ENCODE peak calls at places on chromosomes 6 and 20, in nine cellular contexts. One of them, this sample, is unnamed.

GRCh38 chr6:36479256-36479655 is 36.5 kb downstream of the KCTD20 start:
- DNase-seq in tibial nerve: no peak
- DNase-seq in A549: no peak
- DNase-seq in HepG2: no peak
- DNase-seq in ovary: no peak
- DNase-seq in transverse colon: no peak
- DNase-seq in GM12878: no peak
- DNase-seq in sigmoid colon: no peak
- DNase-seq in suprapubic skin: no peak
- DNase-seq in this sample: no peak

GRCh38 chr6:21026576-21027273 is 492.5 kb downstream of the CDKAL1 start:
- DNase-seq in tibial nerve: no peak
- DNase-seq in A549: no peak
- DNase-seq in HepG2: no peak
- DNase-seq in ovary: no peak
- DNase-seq in transverse colon: no peak
- DNase-seq in GM12878: no peak
- DNase-seq in sigmoid colon: no peak
- DNase-seq in suprapubic skin: no peak
- DNase-seq in this sample: no peak

GRCh38 chr6:41551086-41551702 is 5.0 kb downstream of the FOXP4 start:
- DNase-seq in tibial nerve: no peak
- DNase-seq in A549: no peak
- DNase-seq in HepG2: no peak
- DNase-seq in ovary: no peak
- DNase-seq in transverse colon: no peak
- DNase-seq in GM12878: no peak
- DNase-seq in sigmoid colon: no peak
- DNase-seq in suprapubic skin: no peak
- DNase-seq in this sample: peak

GRCh38 chr6:147238164-147238563 is 33.9 kb downstream of the STXBP5 start:
- DNase-seq in tibial nerve: no peak
- DNase-seq in A549: no peak
- DNase-seq in HepG2: no peak
- DNase-seq in ovary: no peak
- DNase-seq in transverse colon: no peak
- DNase-seq in GM12878: no peak
- DNase-seq in sigmoid colon: no peak
- DNase-seq in suprapubic skin: no peak
- DNase-seq in this sample: no peak

GRCh38 chr6:44041461-44042260 is 85.6 kb downstream of the MRPL14 start:
- DNase-seq in tibial nerve: no peak
- DNase-seq in A549: peak
- DNase-seq in HepG2: no peak
- DNase-seq in ovary: no peak
- DNase-seq in transverse colon: peak
- DNase-seq in GM12878: no peak
- DNase-seq in sigmoid colon: peak
- DNase-seq in suprapubic skin: peak
- DNase-seq in this sample: no peak

GRCh38 chr6:142903806-142904205 is 41.2 kb downstream of the HIVEP2 start:
- DNase-seq in tibial nerve: no peak
- DNase-seq in A549: no peak
- DNase-seq in HepG2: no peak
- DNase-seq in ovary: no peak
- DNase-seq in transverse colon: no peak
- DNase-seq in GM12878: no peak
- DNase-seq in sigmoid colon: no peak
- DNase-seq in suprapubic skin: no peak
- DNase-seq in this sample: no peak

GRCh38 chr20:53677447-53678314 is 84.0 kb upstream of the ZNF217 start:
- DNase-seq in tibial nerve: peak
- DNase-seq in A549: peak
- DNase-seq in HepG2: peak
- DNase-seq in ovary: no peak
- DNase-seq in transverse colon: peak
- DNase-seq in GM12878: no peak
- DNase-seq in sigmoid colon: no peak
- DNase-seq in suprapubic skin: no peak
- DNase-seq in this sample: peak

GRCh38 chr20:2694519-2694918 is 1.9 kb downstream of the EBF4 start:
- DNase-seq in tibial nerve: no peak
- DNase-seq in A549: no peak
- DNase-seq in HepG2: no peak
- DNase-seq in ovary: no peak
- DNase-seq in transverse colon: no peak
- DNase-seq in GM12878: no peak
- DNase-seq in sigmoid colon: peak
- DNase-seq in suprapubic skin: peak
- DNase-seq in this sample: no peak

GRCh38 chr6:18022398-18023231 is 35.2 kb upstream of the KIF13A start:
- DNase-seq in tibial nerve: no peak
- DNase-seq in A549: peak
- DNase-seq in HepG2: no peak
- DNase-seq in ovary: no peak
- DNase-seq in transverse colon: no peak
- DNase-seq in GM12878: no peak
- DNase-seq in sigmoid colon: no peak
- DNase-seq in suprapubic skin: no peak
- DNase-seq in this sample: no peak

GRCh38 chr6:133757330-133757729 is 131.6 kb upstream of the TCF21 start:
- DNase-seq in tibial nerve: no peak
- DNase-seq in A549: no peak
- DNase-seq in HepG2: no peak
- DNase-seq in ovary: no peak
- DNase-seq in transverse colon: no peak
- DNase-seq in GM12878: no peak
- DNase-seq in sigmoid colon: no peak
- DNase-seq in suprapubic skin: no peak
- DNase-seq in this sample: no peak

GRCh38 chr20:59381658-59382057 is 81.2 kb downstream of the EDN3 start:
- DNase-seq in tibial nerve: no peak
- DNase-seq in A549: no peak
- DNase-seq in HepG2: no peak
- DNase-seq in ovary: no peak
- DNase-seq in transverse colon: no peak
- DNase-seq in GM12878: no peak
- DNase-seq in sigmoid colon: no peak
- DNase-seq in suprapubic skin: no peak
- DNase-seq in this sample: no peak

GRCh38 chr20:62266340-62266739 is 28.0 kb downstream of the OSBPL2 start:
- DNase-seq in tibial nerve: no peak
- DNase-seq in A549: peak
- DNase-seq in HepG2: peak
- DNase-seq in ovary: no peak
- DNase-seq in transverse colon: no peak
- DNase-seq in GM12878: no peak
- DNase-seq in sigmoid colon: no peak
- DNase-seq in suprapubic skin: no peak
- DNase-seq in this sample: no peak

GRCh38 chr6:151379933-151380847 is 11.2 kb downstream of the ZBTB2 start:
- DNase-seq in tibial nerve: no peak
- DNase-seq in A549: no peak
- DNase-seq in HepG2: no peak
- DNase-seq in ovary: no peak
- DNase-seq in transverse colon: no peak
- DNase-seq in GM12878: no peak
- DNase-seq in sigmoid colon: no peak
- DNase-seq in suprapubic skin: no peak
- DNase-seq in this sample: no peak

DNA sequence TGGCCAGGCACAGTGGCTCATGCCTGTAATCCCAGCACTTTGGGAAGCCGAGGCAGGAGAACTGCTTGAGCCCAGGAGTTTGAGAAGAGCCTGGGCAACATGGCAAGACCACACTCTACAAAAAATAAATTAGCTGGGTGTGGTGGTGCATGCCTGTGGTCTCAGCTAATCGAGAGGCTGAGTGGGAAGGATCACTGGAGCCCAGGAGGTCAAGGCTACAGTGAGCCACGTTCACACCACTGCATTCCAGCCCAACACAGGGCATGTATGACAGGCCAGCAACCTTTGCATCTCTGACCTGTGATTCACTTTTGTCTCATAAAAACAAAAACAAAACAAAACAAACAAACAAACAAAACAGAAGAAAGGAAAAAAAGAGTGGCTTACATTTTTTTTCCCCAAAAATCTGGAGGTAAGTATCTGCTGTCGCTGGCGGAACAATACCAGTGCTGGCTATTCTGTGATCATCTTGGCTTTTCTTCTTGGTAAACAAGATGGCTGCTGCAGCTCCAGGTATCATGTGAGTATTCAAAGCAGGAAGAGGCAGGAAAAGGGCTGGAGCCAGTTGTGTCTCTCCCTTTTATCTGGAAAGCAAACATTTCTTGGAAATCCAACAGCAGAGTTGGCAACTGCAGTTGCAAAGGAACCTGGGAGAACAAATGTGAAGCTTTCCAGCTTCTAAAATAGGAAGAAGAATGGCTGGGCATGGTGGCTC is 40.4 kb upstream of the ZMYND8 start:
- DNase-seq in tibial nerve: no peak
- DNase-seq in A549: peak
- DNase-seq in HepG2: peak
- DNase-seq in ovary: no peak
- DNase-seq in transverse colon: no peak
- DNase-seq in GM12878: no peak
- DNase-seq in sigmoid colon: no peak
- DNase-seq in suprapubic skin: no peak
- DNase-seq in this sample: no peak
- TF ChIP-seq POLR2A in tibial nerve: no peak
- TF ChIP-seq POLR2A in A549: no peak
- TF ChIP-seq POLR2A in HepG2: no peak
- TF ChIP-seq POLR2A in ovary: no peak
- TF ChIP-seq POLR2A in transverse colon: no peak
- TF ChIP-seq POLR2A in GM12878: no peak
- TF ChIP-seq POLR2A in sigmoid colon: no peak
- TF ChIP-seq POLR2A in suprapubic skin: no peak
- TF ChIP-seq POLR2A in this sample: no peak

DNA sequence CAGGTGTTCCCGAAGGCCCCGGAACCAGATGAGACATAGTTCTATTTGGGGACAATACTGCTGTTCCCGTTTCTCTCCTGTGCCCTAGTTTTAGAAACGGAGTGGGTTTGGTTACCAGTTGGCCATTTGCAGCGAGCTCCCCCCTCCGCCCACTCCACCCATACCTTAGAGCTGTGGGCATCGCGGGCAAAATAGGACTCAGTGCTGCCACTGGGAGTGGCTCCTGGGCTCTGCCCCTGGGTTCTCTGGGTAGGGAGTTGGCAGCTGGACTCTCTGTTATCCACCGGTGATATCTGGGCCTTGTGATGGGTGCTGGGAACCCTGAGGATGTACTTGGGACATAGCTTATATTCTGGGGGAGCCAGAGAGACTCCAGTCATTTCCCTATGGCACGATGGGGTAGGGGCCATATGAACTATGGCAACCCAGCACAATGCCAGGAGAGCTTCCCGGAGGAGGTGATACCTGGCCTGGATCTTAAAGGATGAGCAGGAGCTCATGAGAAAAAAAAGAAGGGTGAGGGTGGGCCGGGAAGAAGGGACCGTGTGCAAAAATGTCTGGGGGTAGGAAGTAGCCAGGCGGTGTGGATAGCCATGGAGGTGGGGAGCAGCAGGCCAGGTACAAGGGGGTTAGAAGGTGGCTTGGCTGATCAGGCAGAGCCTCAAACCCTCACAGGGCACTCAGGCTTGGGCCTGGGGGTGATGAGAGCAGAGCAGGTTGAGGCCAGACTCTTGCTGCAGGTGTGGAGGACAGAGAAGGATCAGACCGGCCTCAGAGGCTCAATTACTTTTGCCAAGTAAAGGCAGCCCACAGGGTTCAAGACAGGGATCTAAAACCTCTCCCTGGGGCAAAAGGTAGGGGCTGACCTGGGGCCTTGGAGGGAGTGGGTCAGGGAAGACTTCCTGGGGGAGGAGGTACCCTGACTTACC is 9.6 kb downstream of the SRC start:
- DNase-seq in tibial nerve: no peak
- DNase-seq in A549: no peak
- DNase-seq in HepG2: no peak
- DNase-seq in ovary: no peak
- DNase-seq in transverse colon: no peak
- DNase-seq in GM12878: no peak
- DNase-seq in sigmoid colon: peak
- DNase-seq in suprapubic skin: no peak
- DNase-seq in this sample: no peak
- H3K4me3 ChIP-seq in tibial nerve: no peak
- H3K4me3 ChIP-seq in A549: no peak
- H3K4me3 ChIP-seq in HepG2: no peak
- H3K4me3 ChIP-seq in ovary: no peak
- H3K4me3 ChIP-seq in transverse colon: no peak
- H3K4me3 ChIP-seq in GM12878: peak
- H3K4me3 ChIP-seq in sigmoid colon: no peak
- H3K4me3 ChIP-seq in suprapubic skin: no peak
- H3K4me3 ChIP-seq in this sample: no peak

GRCh38 chr6:72716916-72717315 is 95.1 kb downstream of the KCNQ5 start:
- DNase-seq in tibial nerve: no peak
- DNase-seq in A549: no peak
- DNase-seq in HepG2: no peak
- DNase-seq in ovary: no peak
- DNase-seq in transverse colon: no peak
- DNase-seq in GM12878: no peak
- DNase-seq in sigmoid colon: no peak
- DNase-seq in suprapubic skin: no peak
- DNase-seq in this sample: no peak
- TF ChIP-seq EP300 in tibial nerve: no peak
- TF ChIP-seq EP300 in A549: no peak
- TF ChIP-seq EP300 in HepG2: no peak
- TF ChIP-seq EP300 in ovary: no peak
- TF ChIP-seq EP300 in transverse colon: no peak
- TF ChIP-seq EP300 in GM12878: no peak
- TF ChIP-seq EP300 in sigmoid colon: no peak
- TF ChIP-seq EP300 in suprapubic skin: no peak
- TF ChIP-seq EP300 in this sample: no peak

GRCh38 chr6:29793796-29794195 is 33.8 kb upstream of the HLA-G start:
- DNase-seq in tibial nerve: no peak
- DNase-seq in A549: no peak
- DNase-seq in HepG2: no peak
- DNase-seq in ovary: no peak
- DNase-seq in transverse colon: no peak
- DNase-seq in GM12878: no peak
- DNase-seq in sigmoid colon: no peak
- DNase-seq in suprapubic skin: no peak
- DNase-seq in this sample: no peak

GRCh38 chr6:29791162-29791561 is 36.5 kb upstream of the HLA-G start:
- DNase-seq in tibial nerve: no peak
- DNase-seq in A549: no peak
- DNase-seq in HepG2: no peak
- DNase-seq in ovary: no peak
- DNase-seq in transverse colon: no peak
- DNase-seq in GM12878: no peak
- DNase-seq in sigmoid colon: no peak
- DNase-seq in suprapubic skin: no peak
- DNase-seq in this sample: no peak

GRCh38 chr6:29791786-29792122 is 35.9 kb upstream of the HLA-G start:
- DNase-seq in tibial nerve: no peak
- DNase-seq in A549: no peak
- DNase-seq in HepG2: no peak
- DNase-seq in ovary: no peak
- DNase-seq in transverse colon: no peak
- DNase-seq in GM12878: no peak
- DNase-seq in sigmoid colon: no peak
- DNase-seq in suprapubic skin: no peak
- DNase-seq in this sample: no peak

GRCh38 chr6:29793036-29793356 is 34.6 kb upstream of the HLA-G start:
- DNase-seq in tibial nerve: no peak
- DNase-seq in A549: no peak
- DNase-seq in HepG2: no peak
- DNase-seq in ovary: no peak
- DNase-seq in transverse colon: no peak
- DNase-seq in GM12878: no peak
- DNase-seq in sigmoid colon: no peak
- DNase-seq in suprapubic skin: no peak
- DNase-seq in this sample: no peak

GRCh38 chr6:29792123-29793035 is 35.2 kb upstream of the HLA-G start:
- DNase-seq in tibial nerve: peak
- DNase-seq in A549: no peak
- DNase-seq in HepG2: no peak
- DNase-seq in ovary: peak
- DNase-seq in transverse colon: peak
- DNase-seq in GM12878: no peak
- DNase-seq in sigmoid colon: peak
- DNase-seq in suprapubic skin: peak
- DNase-seq in this sample: peak
- TF ChIP-seq POLR2A in tibial nerve: no peak
- TF ChIP-seq POLR2A in A549: no peak
- TF ChIP-seq POLR2A in HepG2: no peak
- TF ChIP-seq POLR2A in ovary: no peak
- TF ChIP-seq POLR2A in transverse colon: no peak
- TF ChIP-seq POLR2A in GM12878: no peak
- TF ChIP-seq POLR2A in sigmoid colon: no peak
- TF ChIP-seq POLR2A in suprapubic skin: no peak
- TF ChIP-seq POLR2A in this sample: no peak

This sample was measured in stomach.